ENCODE peak calls at places on chromosome 11, in four cellular contexts. O is pancreas, K is fibroblast of pulmonary artery, Z is AG04450. M is an unnamed sample.

GRCh38 chr11:12195773-12196172 is 85.4 kb downstream of the MICAL2 start:
- DNase-seq in Z (no peak), O (no peak), K (no peak), M (no peak)

GRCh38 chr11:125313271-125314222 is 149.0 kb downstream of the PKNOX2 start:
- DNase-seq in O (no peak), K (peak; percentile 23), Z (no peak), M (peak; percentile 45)

GRCh38 chr11:128291835-128292234 is 295.5 kb downstream of the ETS1 start:
- DNase-seq in Z (no peak), K (no peak), O (no peak), M (no peak)

GRCh38 chr11:1260620-1261019 is 37.8 kb downstream of the MUC5B start:
- DNase-seq in K (no peak), O (no peak), Z (no peak), M (no peak)

GRCh38 chr11:70755410-70756158 is 357.3 kb downstream of the CTTN start:
- DNase-seq in Z (peak; percentile 4), O (peak; percentile 41), K (peak; percentile 61), M (peak; percentile 13)

GRCh38 chr11:114129699-114130659 is 70.5 kb downstream of the ZBTB16 start:
- DNase-seq in K (no peak), Z (no peak), O (no peak), M (no peak)

GRCh38 chr11:26227311-26227710 is 104.6 kb upstream of the ANO3 start:
- DNase-seq in K (peak; percentile 94), O (no peak), Z (peak; percentile 71), M (peak; percentile 58)

GRCh38 chr11:10380921-10381320 is 74.1 kb upstream of the AMPD3 start:
- DNase-seq in Z (no peak), O (no peak), K (no peak), M (no peak)

GRCh38 chr11:114563077-114563476 is 3.4 kb upstream of the NXPE1 start:
- DNase-seq in O (no peak), K (peak; percentile 48), Z (no peak), M (no peak)

GRCh38 chr11:67437082-67437821 is at the start of gene PTPRCAP:
- DNase-seq in K (no peak), O (no peak), Z (no peak), M (no peak)

GRCh38 chr11:84817998-84818397 is 809.1 kb downstream of the DLG2 start:
- DNase-seq in O (no peak), Z (no peak), K (peak; percentile 73), M (no peak)

GRCh38 chr11:76810151-76810853 is 27.1 kb downstream of the TSKU start:
- DNase-seq in K (peak; percentile 59), O (no peak), Z (no peak), M (no peak)

DNA sequence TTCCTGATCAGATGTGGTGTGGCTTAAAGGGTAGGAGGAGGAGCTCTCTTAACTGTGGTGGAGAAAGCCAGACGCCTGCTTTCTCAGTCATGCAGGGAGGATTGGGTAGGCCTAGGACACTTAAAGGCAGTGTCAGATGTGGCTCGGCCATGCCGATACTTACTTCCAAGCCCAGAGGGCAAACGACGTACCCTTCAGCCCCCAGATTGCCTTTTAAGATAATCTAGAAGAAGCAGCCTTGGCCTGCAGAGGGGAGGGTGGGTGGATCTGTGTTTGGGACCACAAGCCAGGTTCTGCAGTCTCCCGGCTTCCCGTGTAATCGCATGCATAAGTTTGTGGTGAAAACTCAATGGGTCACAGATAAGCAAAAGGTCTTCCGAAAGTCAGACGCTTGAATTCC is 170.6 kb upstream of the CADM1 start:
- DNase-seq in O (no peak), Z (no peak), K (no peak), M (no peak)
- H3K4me3 ChIP-seq in O (no peak overlapping the region), Z (no peak overlapping the region), K (no peak overlapping the region), M (no peak overlapping the region)

GRCh38 chr11:32435152-32435480 is 223 bp downstream of the WT1 start:
- DNase-seq in Z (no peak), O (no peak), K (peak; percentile 66), M (no peak)

GRCh38 chr11:32433249-32434115 is 1.9 kb downstream of the WT1 start:
- DNase-seq in O (no peak), Z (no peak), K (no peak), M (no peak)

GRCh38 chr11:32432565-32433248 is 2.6 kb downstream of the WT1 start:
- DNase-seq in K (no peak), Z (no peak), O (no peak), M (no peak)

GRCh38 chr11:32434387-32435151 is 770 bp downstream of the WT1 start:
- DNase-seq in K (peak; percentile 88), Z (no peak), O (no peak), M (no peak)

GRCh38 chr11:32434116-32434386 is 1.3 kb downstream of the WT1 start:
- DNase-seq in O (no peak), Z (no peak), K (no peak), M (no peak)
- H3K4me3 ChIP-seq in O (no peak overlapping the region), Z (no peak overlapping the region), K (peak overlapping the region; percentile 72), M (no peak overlapping the region)

GRCh38 chr11:73139476-73140198 is 2.5 kb downstream of the FCHSD2 start:
- DNase-seq in O (no peak), Z (no peak), K (peak; percentile 69), M (no peak)
- H3K4me3 ChIP-seq in O (no peak overlapping the region), Z (peak overlapping the region; percentile 92), K (peak overlapping the region; percentile 94), M (peak overlapping the region; percentile 92)

GRCh38 chr11:119319702-119320592 is 3.0 kb upstream of the MCAM start:
- DNase-seq in K (no peak), O (no peak), Z (no peak), M (no peak)
- H3K4me3 ChIP-seq in K (no peak overlapping the region), O (no peak overlapping the region), Z (no peak overlapping the region), M (no peak overlapping the region)

DNA sequence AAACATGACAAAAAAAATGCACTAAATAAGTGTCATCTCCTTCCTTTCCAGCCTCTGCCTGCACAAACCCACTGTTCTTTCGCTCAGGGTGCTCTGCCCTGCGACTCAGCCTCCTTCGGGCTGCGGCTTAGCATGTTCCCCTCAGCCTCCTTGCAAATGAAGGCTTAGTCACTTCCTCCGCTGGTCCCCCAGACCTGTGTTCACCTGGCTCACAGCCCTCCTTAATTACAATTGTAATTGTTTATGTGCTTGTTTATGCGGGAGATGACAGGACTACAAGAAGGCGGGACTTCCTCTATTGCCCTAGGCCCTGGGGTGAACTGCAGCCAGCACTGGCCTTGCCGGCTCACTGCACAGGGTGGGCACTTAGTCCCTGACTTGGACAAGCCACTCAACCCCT is 303.6 kb downstream of the KIRREL3 start:
- DNase-seq in K (no peak), O (no peak), Z (no peak), M (no peak)
- H3K4me3 ChIP-seq in K (no peak overlapping the region), O (no peak overlapping the region), Z (no peak overlapping the region), M (no peak overlapping the region)

DNA sequence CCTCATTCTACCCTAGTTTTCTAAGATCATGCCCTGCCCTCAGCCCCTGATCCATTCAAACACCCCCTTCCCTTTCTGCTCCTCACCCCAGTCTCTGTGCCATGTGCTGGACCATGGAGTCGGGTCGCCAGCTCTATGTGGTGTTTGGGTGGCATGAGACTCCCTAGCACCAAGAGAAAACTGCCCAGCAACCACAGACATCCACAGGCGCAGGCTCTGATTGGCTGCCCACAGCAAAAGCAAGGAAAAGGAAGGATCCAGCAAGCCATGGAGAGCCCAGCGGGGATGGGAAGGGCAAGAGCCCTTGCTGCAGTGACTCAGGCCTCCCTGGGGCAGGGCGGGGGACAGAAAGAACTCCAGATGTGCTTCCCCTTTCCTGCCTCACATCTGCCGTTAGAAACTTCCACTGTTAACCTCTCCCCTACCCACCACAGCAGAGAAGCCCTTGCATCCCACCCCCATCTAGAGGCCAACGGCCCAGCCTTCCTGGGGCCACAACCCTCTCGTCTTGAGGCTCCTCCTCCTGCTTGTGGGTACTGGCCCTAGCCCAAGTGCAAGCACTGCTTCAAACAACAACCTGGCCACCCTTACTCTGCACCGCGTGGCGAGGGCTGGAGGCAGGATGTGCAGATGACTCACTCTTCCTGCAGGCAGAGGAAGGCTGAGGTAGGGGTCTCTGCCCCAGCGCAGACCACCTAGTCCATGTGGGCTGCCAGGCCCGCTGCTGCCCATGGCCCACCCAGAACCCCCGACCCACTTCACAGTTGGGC is 9.7 kb upstream of the AHNAK start:
- DNase-seq in Z (peak; percentile 86), O (peak; percentile 70), K (peak; percentile 94), M (peak; percentile 84)
- H3K4me3 ChIP-seq in Z (peak overlapping the region; percentile 27), O (no peak overlapping the region), K (peak overlapping the region; percentile 21), M (peak overlapping the region; percentile 1)

DNA sequence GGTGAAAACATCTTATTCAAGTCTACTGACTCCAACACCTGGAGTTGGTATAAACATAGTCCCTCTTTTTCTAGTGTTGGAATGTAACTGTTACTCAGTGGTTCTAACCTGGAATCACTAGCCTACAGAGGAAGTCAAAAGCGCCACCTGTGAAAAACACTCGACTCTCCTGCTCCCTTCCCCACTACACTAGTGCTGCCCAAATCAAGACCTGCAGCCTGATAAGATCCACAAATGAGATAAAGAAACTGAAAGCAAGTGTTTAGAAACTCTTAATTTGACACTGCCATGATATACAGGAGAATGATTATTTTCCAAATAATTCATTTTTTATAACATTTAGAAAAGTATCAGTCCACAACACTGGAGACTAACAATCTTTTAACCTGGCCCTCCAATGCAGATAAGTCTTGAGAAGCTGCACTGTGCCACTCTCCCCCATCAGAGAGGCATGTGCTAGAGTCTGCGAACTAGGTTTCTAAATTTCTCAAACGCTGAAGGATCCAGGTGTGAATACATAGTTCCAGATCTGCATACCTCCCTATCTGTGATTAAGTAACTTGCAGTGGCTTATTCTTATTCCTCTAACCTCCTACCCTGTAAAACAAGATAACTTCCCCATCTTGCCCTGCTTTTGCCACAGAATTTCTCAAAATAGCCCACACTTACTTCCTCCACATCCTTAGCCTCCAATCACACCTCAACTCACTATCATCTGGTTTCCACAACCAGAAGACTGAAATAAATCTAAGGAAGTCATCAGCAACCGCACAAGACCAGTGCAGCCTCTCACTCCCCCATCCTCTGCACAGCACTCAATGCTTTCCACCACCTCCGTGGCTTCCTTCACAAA is 88.1 kb downstream of the RRAS2 start:
- DNase-seq in K (no peak), Z (no peak), O (no peak), M (no peak)
- H3K4me3 ChIP-seq in K (no peak overlapping the region), Z (no peak overlapping the region), O (no peak overlapping the region), M (no peak overlapping the region)

GRCh38 chr11:134995746-134996145 is 583.7 kb upstream of the B3GAT1 start:
- DNase-seq in O (no peak), K (no peak), Z (no peak), M (no peak)

GRCh38 chr11:134993691-134994243 is 581.7 kb upstream of the B3GAT1 start:
- DNase-seq in K (no peak), O (no peak), Z (no peak), M (no peak)

GRCh38 chr11:134999490-135000066 is 587.5 kb upstream of the B3GAT1 start:
- DNase-seq in O (no peak), Z (no peak), K (no peak), M (no peak)

GRCh38 chr11:134997652-134998320 is 585.7 kb upstream of the B3GAT1 start:
- DNase-seq in K (no peak), Z (no peak), O (no peak), M (no peak)

GRCh38 chr11:134994431-134994830 is 582.4 kb upstream of the B3GAT1 start:
- DNase-seq in Z (no peak), K (no peak), O (no peak), M (no peak)
- H3K4me3 ChIP-seq in Z (no peak overlapping the region), K (no peak overlapping the region), O (no peak overlapping the region), M (no peak overlapping the region)

DNA sequence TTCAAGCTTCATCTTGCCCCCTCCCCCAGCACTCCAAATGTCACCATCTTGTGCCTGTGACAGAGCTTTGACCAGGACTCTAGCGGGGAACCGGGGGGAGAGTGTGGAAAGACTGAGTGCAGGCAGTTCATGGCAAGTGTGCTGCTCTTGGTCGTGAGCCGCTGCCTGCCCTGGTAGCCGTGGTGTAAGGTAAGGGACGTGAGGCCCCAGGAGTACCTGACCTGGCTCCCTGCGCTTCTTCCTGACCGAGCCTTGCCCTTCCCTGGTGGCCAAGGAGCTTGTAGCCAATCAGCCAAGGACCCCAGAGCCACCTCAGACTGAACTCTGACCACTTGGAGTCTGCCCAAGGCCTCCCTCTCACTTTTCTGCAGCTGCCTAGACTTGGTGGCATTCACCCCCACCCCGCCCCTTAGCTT is 1.3 kb downstream of the DGKZ start:
- DNase-seq in K (no peak), O (peak; percentile 60), Z (no peak), M (no peak)
- H3K4me3 ChIP-seq in K (peak overlapping the region; percentile 79), O (no peak overlapping the region), Z (peak overlapping the region; percentile 90), M (peak overlapping the region; percentile 75)